ENCODE peak calls at places on chromosomes 11 and 22, in seven cellular contexts. C is foreskin keratinocyte; T is stimulated activated CD8-positive, alpha-beta memory T cell treated with anti-CD3 and anti-CD28 coated beads, Interleukin-2, amount 100 ng/mL, for 48 hours; B is GM23248; G is posterior cingulate gyrus; R is fibroblast of mammary gland; A is activated T-helper 1 cell treated with anti-CD3 and anti-CD28 coated beads, Interleukin-12 subunit alpha, Interleukin-12 subunit beta, Interleukin-2, Interleukin-4 antibody, amounts not matched to agents 30 ng/mL and 10 ng/mL and 1 ng/mL, durations not matched to agents 14 hours and 24 hours and 36 hours. P is an unnamed sample.

GRCh38 chr11:65053826-65054503 is 4.4 kb downstream of the NAALADL1 start:
- DNase-seq in C (no peak), T (no peak), B (no peak), G (no peak), R (no peak), A (no peak), P (no peak)

GRCh38 chr11:117928818-117929567 is at the start of gene TMPRSS13:
- DNase-seq in C (peak; percentile 24), T (no peak), B (no peak), G (no peak), R (no peak), A (no peak), P (no peak)

GRCh38 chr11:124643042-124643604 is 20.5 kb downstream of the TBRG1 start:
- DNase-seq in C (no peak), T (no peak), B (no peak), G (no peak), R (no peak), A (no peak), P (no peak)

GRCh38 chr22:23652286-23652685 is 20.2 kb upstream of the DRICH1 start:
- DNase-seq in C (no peak), T (no peak), B (no peak), G (no peak), R (no peak), A (no peak), P (no peak)

GRCh38 chr11:66929753-66930152 is 28.4 kb downstream of the PC start:
- DNase-seq in C (no peak), T (no peak), B (no peak), G (no peak), R (no peak), A (no peak), P (no peak)

GRCh38 chr11:65486570-65487466 is 12.0 kb upstream of the MALAT1 start:
- DNase-seq in C (no peak), T (no peak), B (no peak), G (no peak), R (no peak), A (no peak), P (no peak)

GRCh38 chr11:123653997-123654565 is 343 bp downstream of the SCN3B start:
- DNase-seq in C (peak; percentile 9), T (no peak), B (peak; percentile 68), G (no peak), R (peak; percentile 18), A (peak; percentile 14), P (no peak)

GRCh38 chr22:28969401-28970168 is 86.2 kb downstream of the ZNRF3 start:
- DNase-seq in C (no peak), T (no peak), B (no peak), G (no peak), R (no peak), A (no peak), P (no peak)

GRCh38 chr11:17673951-17674350 is 45.4 kb upstream of the MYOD1 start:
- DNase-seq in C (no peak), T (no peak), B (no peak), G (no peak), R (no peak), A (no peak), P (no peak)

GRCh38 chr22:26245001-26245400 is 75.7 kb downstream of the SEZ6L start:
- DNase-seq in C (no peak), T (no peak), B (no peak), G (no peak), R (no peak), A (no peak), P (no peak)

GRCh38 chr22:36467946-36468345 is 13.5 kb downstream of the TXN2 start:
- DNase-seq in C (peak; percentile 80), T (no peak), B (peak; percentile 89), G (no peak), R (peak; percentile 94), A (no peak), P (no peak)

GRCh38 chr11:36376888-36377758 is 81.0 kb downstream of the PRR5L start:
- DNase-seq in C (no peak), T (peak; percentile 32), B (peak; percentile 81), G (peak; percentile 46), R (peak; percentile 41), A (peak; percentile 63), P (no peak)

GRCh38 chr11:57491371-57492061 is 24.0 kb downstream of the SLC43A1 start:
- DNase-seq in C (no peak), T (peak; percentile 49), B (peak; percentile 47), G (peak; percentile 41), R (peak; percentile 36), A (no peak), P (no peak)

GRCh38 chr11:47409440-47410403 is 1.3 kb downstream of the SLC39A13 start:
- DNase-seq in C (no peak), T (no peak), B (peak; percentile 87), G (no peak), R (no peak), A (no peak), P (no peak)

GRCh38 chr11:133501643-133502535 is 30.4 kb downstream of the OPCML start:
- DNase-seq in C (no peak), T (no peak), B (no peak), G (no peak), R (no peak), A (no peak), P (no peak)

GRCh38 chr11:65108469-65109123 is 3.1 kb upstream of the TM7SF2 start:
- DNase-seq in C (no peak), T (no peak), B (no peak), G (no peak), R (no peak), A (no peak), P (no peak)

GRCh38 chr11:38221295-38221694 is 1623.3 kb upstream of the RAG2 start:
- DNase-seq in C (no peak), T (no peak), B (no peak), G (no peak), R (no peak), A (no peak), P (no peak)

GRCh38 chr11:91350931-91351330 is 873.7 kb upstream of the FAT3 start:
- DNase-seq in C (no peak), T (no peak), B (no peak), G (no peak), R (no peak), A (no peak), P (no peak)

GRCh38 chr11:10650166-10650565 is 43.4 kb downstream of the IRAG1 start:
- DNase-seq in C (no peak), T (no peak), B (no peak), G (no peak), R (no peak), A (no peak), P (no peak)

GRCh38 chr11:30381879-30382278 is 59.0 kb downstream of the ARL14EP start:
- DNase-seq in C (no peak), T (no peak), B (no peak), G (no peak), R (no peak), A (no peak), P (no peak)

GRCh38 chr11:3642071-3642951 is 519 bp upstream of the ART5 start:
- DNase-seq in C (peak; percentile 16), T (peak; percentile 46), B (peak; percentile 69), G (no peak), R (peak; percentile 60), A (peak; percentile 68), P (peak; percentile 38)

GRCh38 chr11:24478718-24479117 is 18.1 kb upstream of the LUZP2 start:
- DNase-seq in C (no peak), T (no peak), B (no peak), G (no peak), R (no peak), A (no peak), P (no peak)

GRCh38 chr22:17366830-17367229 is 2.4 kb upstream of the CECR2 start:
- DNase-seq in C (no peak), T (peak; percentile 28), B (no peak), G (peak; percentile 67), R (no peak), A (no peak), P (no peak)

GRCh38 chr22:35915477-35916013 is 113.1 kb downstream of the RBFOX2 start:
- DNase-seq in C (peak; percentile 46), T (no peak), B (peak; percentile 74), G (no peak), R (peak; percentile 56), A (no peak), P (no peak)

GRCh38 chr22:23068096-23068831 is 2.1 kb upstream of the GNAZ start:
- DNase-seq in C (no peak), T (no peak), B (no peak), G (peak; percentile 12), R (no peak), A (no peak), P (no peak)

GRCh38 chr11:130510407-130511006 is 62.1 kb downstream of the ADAMTS15 start:
- DNase-seq in C (no peak), T (no peak), B (no peak), G (no peak), R (peak; percentile 22), A (no peak), P (no peak)

GRCh38 chr11:2699531-2700414 is at the start of gene KCNQ1OT1:
- DNase-seq in C (peak; percentile 67), T (peak; percentile 72), B (peak; percentile 92), G (peak; percentile 87), R (peak; percentile 89), A (peak; percentile 85), P (peak; percentile 68)

GRCh38 chr22:46280999-46281623 is 13.3 kb downstream of the TTC38 start:
- DNase-seq in C (no peak), T (no peak), B (no peak), G (peak; percentile 28), R (no peak), A (no peak), P (no peak)

GRCh38 chr11:440065-441042 is 1.5 kb downstream of the ANO9 start:
- DNase-seq in C (no peak), T (no peak), B (peak; percentile 34), G (no peak), R (peak; percentile 41), A (no peak), P (no peak)

GRCh38 chr11:75820636-75821035 is 5.6 kb downstream of the UVRAG start:
- DNase-seq in C (no peak), T (no peak), B (peak; percentile 66), G (no peak), R (peak; percentile 64), A (no peak), P (no peak)

GRCh38 chr11:67045314-67045713 is 11.3 kb upstream of the RHOD start:
- DNase-seq in C (peak; percentile 76), T (no peak), B (peak; percentile 95), G (no peak), R (peak; percentile 96), A (no peak), P (no peak)